ENCODE peak calls at places on chromosome 12, in eight cellular contexts. U is transverse colon, W is IMR-90, F is AG10803, V is prostate gland, Y is nephron progenitor cell, H is D721Med, D is GM10248. E is an unnamed sample.

GRCh38 chr12:122094735-122095561 is 16.4 kb downstream of the MLXIP start:
- DNase-seq in U (no peak), W (peak), F (no peak), V (no peak), Y (no peak), H (no peak), D (no peak), E (no peak)

GRCh38 chr12:94500831-94501567 is 41.3 kb upstream of the CEP83 start:
- DNase-seq in U (no peak), W (no peak), F (peak), V (no peak), Y (no peak), H (no peak), D (no peak), E (no peak)

GRCh38 chr12:56080556-56081138 is 682 bp downstream of the ERBB3 start:
- DNase-seq in U (peak), W (no peak), F (no peak), V (peak), Y (no peak), H (no peak), D (no peak), E (no peak)

GRCh38 chr12:75784591-75784990 is 247.0 kb downstream of the PHLDA1 start:
- DNase-seq in U (peak), W (peak), F (no peak), V (peak), Y (no peak), H (no peak), D (no peak), E (no peak)

GRCh38 chr12:92927055-92927435 is 2.0 kb downstream of the EEA1 start:
- DNase-seq in U (no peak), W (peak), F (peak), V (no peak), Y (no peak), H (no peak), D (no peak), E (no peak)

GRCh38 chr12:62190921-62191746 is 69.1 kb upstream of the USP15 start:
- DNase-seq in U (no peak), W (peak), F (no peak), V (no peak), Y (peak), H (no peak), D (peak), E (peak)

GRCh38 chr12:106599302-106599701 is 16.5 kb downstream of the RFX4 start:
- DNase-seq in U (no peak), W (no peak), F (no peak), V (no peak), Y (no peak), H (no peak), D (no peak), E (no peak)

GRCh38 chr12:3683670-3684069 is 69.2 kb downstream of the CRACR2A start:
- DNase-seq in U (no peak), W (peak), F (peak), V (no peak), Y (no peak), H (no peak), D (no peak), E (no peak)

GRCh38 chr12:91883811-91884210 is 261.8 kb downstream of the BTG1 start:
- DNase-seq in U (no peak), W (peak), F (no peak), V (no peak), Y (no peak), H (no peak), D (no peak), E (no peak)

GRCh38 chr12:29510591-29511174 is 13.2 kb upstream of the OVCH1 start:
- DNase-seq in U (no peak), W (no peak), F (no peak), V (no peak), Y (no peak), H (no peak), D (no peak), E (no peak)

GRCh38 chr12:129185855-129186254 is 332.6 kb downstream of the GLT1D1 start:
- DNase-seq in U (no peak), W (no peak), F (no peak), V (no peak), Y (no peak), H (no peak), D (no peak), E (no peak)

GRCh38 chr12:129184066-129184695 is 330.9 kb downstream of the GLT1D1 start:
- DNase-seq in U (no peak), W (no peak), F (no peak), V (no peak), Y (peak), H (no peak), D (no peak), E (no peak)

GRCh38 chr12:129190827-129191226 is 337.5 kb downstream of the GLT1D1 start:
- DNase-seq in U (no peak), W (no peak), F (no peak), V (no peak), Y (peak), H (no peak), D (no peak), E (peak)

DNA sequence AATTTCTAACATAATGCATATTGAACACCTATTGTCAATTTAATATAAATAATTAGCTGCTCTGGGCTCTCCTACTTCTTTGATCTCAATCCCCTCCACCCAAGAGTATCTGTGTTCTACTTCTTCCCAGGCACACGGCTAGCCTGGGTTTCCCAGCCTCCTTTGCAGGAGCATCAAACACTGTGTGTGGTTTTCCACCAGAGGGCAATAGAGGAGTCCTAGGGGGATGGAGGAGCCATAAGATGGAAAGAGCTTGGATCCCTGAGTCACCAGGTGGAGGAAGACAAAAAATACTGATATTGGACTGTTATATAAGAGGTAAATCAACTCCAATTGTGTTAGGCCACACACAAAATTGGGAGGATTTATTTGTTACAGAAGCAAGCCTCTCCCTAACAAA is 333.7 kb downstream of the GLT1D1 start:
- DNase-seq in U (no peak), W (no peak), F (no peak), V (no peak), Y (no peak), H (no peak), D (no peak), E (no peak)
- TF ChIP-seq CTCF in U (no peak), W (no peak), F (no peak), V (no peak), Y (no peak), H (peak), D (no peak), E (no peak)

GRCh38 chr12:64612843-64613242 is 2.5 kb downstream of the RASSF3 start:
- DNase-seq in U (no peak), W (no peak), F (peak), V (no peak), Y (no peak), H (no peak), D (no peak), E (no peak)

GRCh38 chr12:64610660-64611429 is 550 bp downstream of the RASSF3 start:
- DNase-seq in U (peak), W (peak), F (peak), V (peak), Y (peak), H (peak), D (peak), E (peak)

GRCh38 chr12:64610092-64610659 is at the start of gene RASSF3:
- DNase-seq in U (peak), W (peak), F (peak), V (peak), Y (peak), H (peak), D (peak), E (peak)

GRCh38 chr12:64609543-64610091 is 678 bp upstream of the RASSF3 start:
- DNase-seq in U (no peak), W (peak), F (no peak), V (no peak), Y (no peak), H (no peak), D (peak), E (no peak)

GRCh38 chr12:64611430-64612286 is 1.4 kb downstream of the RASSF3 start:
- DNase-seq in U (peak), W (peak), F (peak), V (peak), Y (peak), H (no peak), D (no peak), E (peak)
- TF ChIP-seq CTCF in U (no peak), W (no peak), F (no peak), V (no peak), Y (no peak), H (no peak), D (no peak), E (no peak)

GRCh38 chr12:6613776-6614512 is 6.8 kb upstream of the CHD4 start:
- DNase-seq in U (peak), W (peak), F (peak), V (peak), Y (peak), H (peak), D (peak), E (peak)
- TF ChIP-seq CTCF in U (no peak), W (peak), F (peak), V (peak), Y (no peak), H (no peak), D (peak), E (no peak)

GRCh38 chr12:111766608-111767361 is at the start of gene ALDH2:
- DNase-seq in U (peak), W (peak), F (peak), V (peak), Y (peak), H (peak), D (no peak), E (peak)
- TF ChIP-seq CTCF in U (peak), W (peak), F (no peak), V (peak), Y (no peak), H (no peak), D (no peak), E (no peak)

E was measured in glutamatergic neuron.